ENCODE peak calls at places on chromosomes 7 and 10, in five cellular contexts. One of them, this sample, is unnamed.

GRCh38 chr7:68722044-68722443 is 876.2 kb upstream of the AUTS2 start:
- DNase-seq in NCI-H1694: no peak
- DNase-seq in smooth muscle cell of the brain vasculature: no peak
- DNase-seq in adrenal gland: no peak
- DNase-seq in fibroblast of pulmonary artery: no peak
- DNase-seq in this sample: no peak

GRCh38 chr7:114522081-114522480 is 107.5 kb downstream of the FOXP2 start:
- DNase-seq in NCI-H1694: no peak
- DNase-seq in smooth muscle cell of the brain vasculature: no peak
- DNase-seq in fibroblast of pulmonary artery: no peak
- DNase-seq in adrenal gland: no peak
- DNase-seq in this sample: no peak

GRCh38 chr7:79553811-79554555 is 100.5 kb upstream of the MAGI2 start:
- DNase-seq in adrenal gland: no peak
- DNase-seq in smooth muscle cell of the brain vasculature: no peak
- DNase-seq in NCI-H1694: no peak
- DNase-seq in fibroblast of pulmonary artery: peak
- DNase-seq in this sample: peak

GRCh38 chr7:25515876-25516275 is 287.6 kb upstream of the NPVF start:
- DNase-seq in adrenal gland: no peak
- DNase-seq in NCI-H1694: no peak
- DNase-seq in smooth muscle cell of the brain vasculature: no peak
- DNase-seq in fibroblast of pulmonary artery: no peak
- DNase-seq in this sample: no peak

GRCh38 chr7:54465095-54465494 is 77.1 kb upstream of the VSTM2A start:
- DNase-seq in smooth muscle cell of the brain vasculature: no peak
- DNase-seq in adrenal gland: no peak
- DNase-seq in NCI-H1694: no peak
- DNase-seq in fibroblast of pulmonary artery: no peak
- DNase-seq in this sample: no peak

GRCh38 chr7:84073476-84073875 is 121.1 kb downstream of the SEMA3A start:
- DNase-seq in fibroblast of pulmonary artery: peak
- DNase-seq in NCI-H1694: no peak
- DNase-seq in adrenal gland: no peak
- DNase-seq in smooth muscle cell of the brain vasculature: no peak
- DNase-seq in this sample: no peak

GRCh38 chr10:92693534-92693893 is 3.8 kb downstream of the HHEX start:
- DNase-seq in smooth muscle cell of the brain vasculature: no peak
- DNase-seq in fibroblast of pulmonary artery: no peak
- DNase-seq in adrenal gland: no peak
- DNase-seq in NCI-H1694: no peak
- DNase-seq in this sample: no peak

GRCh38 chr7:30994206-30995100 is 30.7 kb downstream of the GHRHR start:
- DNase-seq in fibroblast of pulmonary artery: no peak
- DNase-seq in adrenal gland: no peak
- DNase-seq in NCI-H1694: peak
- DNase-seq in smooth muscle cell of the brain vasculature: no peak
- DNase-seq in this sample: no peak

GRCh38 chr7:5143106-5143505 is 46.9 kb upstream of the WIPI2 start:
- DNase-seq in smooth muscle cell of the brain vasculature: no peak
- DNase-seq in NCI-H1694: no peak
- DNase-seq in adrenal gland: no peak
- DNase-seq in fibroblast of pulmonary artery: no peak
- DNase-seq in this sample: no peak

GRCh38 chr10:95288273-95288672 is 2.5 kb downstream of the PDLIM1 start:
- DNase-seq in adrenal gland: no peak
- DNase-seq in smooth muscle cell of the brain vasculature: no peak
- DNase-seq in fibroblast of pulmonary artery: no peak
- DNase-seq in NCI-H1694: no peak
- DNase-seq in this sample: no peak

GRCh38 chr7:31123726-31124125 is 71.6 kb downstream of the ADCYAP1R1 start:
- DNase-seq in smooth muscle cell of the brain vasculature: no peak
- DNase-seq in NCI-H1694: no peak
- DNase-seq in adrenal gland: peak
- DNase-seq in fibroblast of pulmonary artery: no peak
- DNase-seq in this sample: no peak

GRCh38 chr10:7593068-7593467 is 73.7 kb downstream of the ITIH5 start:
- DNase-seq in adrenal gland: no peak
- DNase-seq in fibroblast of pulmonary artery: no peak
- DNase-seq in NCI-H1694: no peak
- DNase-seq in smooth muscle cell of the brain vasculature: no peak
- DNase-seq in this sample: no peak

GRCh38 chr7:154473360-154473759 is 421.2 kb downstream of the DPP6 start:
- DNase-seq in fibroblast of pulmonary artery: no peak
- DNase-seq in NCI-H1694: no peak
- DNase-seq in adrenal gland: no peak
- DNase-seq in smooth muscle cell of the brain vasculature: no peak
- DNase-seq in this sample: no peak

GRCh38 chr7:32275216-32275979 is 205.2 kb upstream of the PDE1C start:
- DNase-seq in smooth muscle cell of the brain vasculature: no peak
- DNase-seq in fibroblast of pulmonary artery: no peak
- DNase-seq in adrenal gland: no peak
- DNase-seq in NCI-H1694: no peak
- DNase-seq in this sample: no peak

GRCh38 chr7:97851725-97852124 is 20.5 kb downstream of the ASNS start:
- DNase-seq in NCI-H1694: no peak
- DNase-seq in adrenal gland: no peak
- DNase-seq in fibroblast of pulmonary artery: peak
- DNase-seq in smooth muscle cell of the brain vasculature: no peak
- DNase-seq in this sample: no peak

GRCh38 chr7:39587393-39587792 is 21.2 kb downstream of the YAE1 start:
- DNase-seq in smooth muscle cell of the brain vasculature: no peak
- DNase-seq in fibroblast of pulmonary artery: peak
- DNase-seq in NCI-H1694: no peak
- DNase-seq in adrenal gland: no peak
- DNase-seq in this sample: no peak

GRCh38 chr7:2637505-2638223 is 5.9 kb downstream of the TTYH3 start:
- DNase-seq in NCI-H1694: no peak
- DNase-seq in adrenal gland: peak
- DNase-seq in fibroblast of pulmonary artery: no peak
- DNase-seq in smooth muscle cell of the brain vasculature: no peak
- DNase-seq in this sample: no peak

GRCh38 chr7:43038229-43038628 is 74.2 kb upstream of the HECW1 start:
- DNase-seq in adrenal gland: no peak
- DNase-seq in fibroblast of pulmonary artery: peak
- DNase-seq in NCI-H1694: no peak
- DNase-seq in smooth muscle cell of the brain vasculature: no peak
- DNase-seq in this sample: no peak

GRCh38 chr10:62866451-62866850 is 50.3 kb upstream of the EGR2 start:
- DNase-seq in adrenal gland: no peak
- DNase-seq in smooth muscle cell of the brain vasculature: no peak
- DNase-seq in NCI-H1694: no peak
- DNase-seq in fibroblast of pulmonary artery: peak
- DNase-seq in this sample: no peak

GRCh38 chr7:13166801-13167200 is 479.4 kb downstream of the ARL4A start:
- DNase-seq in adrenal gland: no peak
- DNase-seq in smooth muscle cell of the brain vasculature: no peak
- DNase-seq in NCI-H1694: no peak
- DNase-seq in fibroblast of pulmonary artery: no peak
- DNase-seq in this sample: no peak

GRCh38 chr7:102117743-102118142 is 168.9 kb upstream of the SH2B2 start:
- DNase-seq in adrenal gland: no peak
- DNase-seq in fibroblast of pulmonary artery: peak
- DNase-seq in NCI-H1694: no peak
- DNase-seq in smooth muscle cell of the brain vasculature: no peak
- DNase-seq in this sample: no peak

GRCh38 chr10:28842321-28842720 is 165.0 kb downstream of the BAMBI start:
- DNase-seq in adrenal gland: no peak
- DNase-seq in NCI-H1694: no peak
- DNase-seq in smooth muscle cell of the brain vasculature: no peak
- DNase-seq in fibroblast of pulmonary artery: peak
- DNase-seq in this sample: no peak

GRCh38 chr7:5598261-5598761 is 174.7 kb upstream of the TNRC18 start:
- DNase-seq in fibroblast of pulmonary artery: no peak
- DNase-seq in adrenal gland: no peak
- DNase-seq in smooth muscle cell of the brain vasculature: no peak
- DNase-seq in NCI-H1694: no peak
- DNase-seq in this sample: no peak

GRCh38 chr10:44356139-44357115 is 28.5 kb downstream of the CXCL12 start:
- DNase-seq in NCI-H1694: no peak
- DNase-seq in adrenal gland: no peak
- DNase-seq in fibroblast of pulmonary artery: no peak
- DNase-seq in smooth muscle cell of the brain vasculature: no peak
- DNase-seq in this sample: no peak

GRCh38 chr10:93334901-93335312 is 147.2 kb downstream of the MYOF start:
- DNase-seq in NCI-H1694: no peak
- DNase-seq in fibroblast of pulmonary artery: no peak
- DNase-seq in adrenal gland: no peak
- DNase-seq in smooth muscle cell of the brain vasculature: no peak
- DNase-seq in this sample: no peak

GRCh38 chr10:43201545-43202131 is 63.4 kb downstream of the CSGALNACT2 start:
- DNase-seq in smooth muscle cell of the brain vasculature: no peak
- DNase-seq in adrenal gland: peak
- DNase-seq in fibroblast of pulmonary artery: no peak
- DNase-seq in NCI-H1694: no peak
- DNase-seq in this sample: no peak

GRCh38 chr7:134290286-134290685 is 26.4 kb downstream of the SLC35B4 start:
- DNase-seq in smooth muscle cell of the brain vasculature: no peak
- DNase-seq in fibroblast of pulmonary artery: peak
- DNase-seq in NCI-H1694: no peak
- DNase-seq in adrenal gland: no peak
- DNase-seq in this sample: no peak

GRCh38 chr7:45967591-45968157 is 46.6 kb upstream of the IGFBP3 start:
- DNase-seq in fibroblast of pulmonary artery: no peak
- DNase-seq in NCI-H1694: no peak
- DNase-seq in smooth muscle cell of the brain vasculature: no peak
- DNase-seq in adrenal gland: no peak
- DNase-seq in this sample: no peak

GRCh38 chr10:95236068-95236903 is 42.2 kb downstream of the ACSM6 start:
- DNase-seq in fibroblast of pulmonary artery: peak
- DNase-seq in smooth muscle cell of the brain vasculature: no peak
- DNase-seq in NCI-H1694: no peak
- DNase-seq in adrenal gland: no peak
- DNase-seq in this sample: peak

GRCh38 chr10:47019546-47019945 is 108.3 kb downstream of the PTPN20 start:
- DNase-seq in NCI-H1694: no peak
- DNase-seq in adrenal gland: no peak
- DNase-seq in smooth muscle cell of the brain vasculature: no peak
- DNase-seq in fibroblast of pulmonary artery: no peak
- DNase-seq in this sample: no peak

GRCh38 chr7:97844036-97844435 is 28.2 kb downstream of the ASNS start:
- DNase-seq in adrenal gland: no peak
- DNase-seq in NCI-H1694: no peak
- DNase-seq in fibroblast of pulmonary artery: peak
- DNase-seq in smooth muscle cell of the brain vasculature: no peak
- DNase-seq in this sample: no peak

GRCh38 chr10:64630534-64630933 is 1109.3 kb downstream of the REEP3 start:
- DNase-seq in smooth muscle cell of the brain vasculature: no peak
- DNase-seq in NCI-H1694: no peak
- DNase-seq in fibroblast of pulmonary artery: no peak
- DNase-seq in adrenal gland: no peak
- DNase-seq in this sample: no peak

GRCh38 chr10:88150338-88150737 is 286.9 kb downstream of the PTEN start:
- DNase-seq in adrenal gland: peak
- DNase-seq in smooth muscle cell of the brain vasculature: no peak
- DNase-seq in NCI-H1694: no peak
- DNase-seq in fibroblast of pulmonary artery: peak
- DNase-seq in this sample: no peak

GRCh38 chr7:108118959-108119358 is 11.2 kb downstream of the LAMB4 start:
- DNase-seq in smooth muscle cell of the brain vasculature: no peak
- DNase-seq in adrenal gland: no peak
- DNase-seq in fibroblast of pulmonary artery: no peak
- DNase-seq in NCI-H1694: no peak
- DNase-seq in this sample: no peak

This sample was measured in Panc1.